ENCODE peak calls at places on chromosome 3, in seven cellular contexts. U is astrocyte of the spinal cord, X is MCF 10A, Z is endothelial cell, I is HTR-8/SVneo, N is NCI-H1092 treated with DMSO at 0.1 percent for 48 hours, D is Daoy. L is an unnamed sample.
A peak's percentile ranks its signal among the peaks of the same experiment; 100 is the strongest.

GRCh38 chr3:94184781-94185180 is 121.9 kb downstream of the NSUN3 start:
- DNase-seq in I (no peak), U (peak; percentile 10), Z (no peak), X (peak; percentile 21), D (no peak), N (no peak), L (peak; percentile 23)

GRCh38 chr3:124846189-124846588 is 41.0 kb downstream of the ITGB5 start:
- DNase-seq in Z (no peak), N (no peak), U (peak; percentile 73), X (peak; percentile 84), D (peak; percentile 51), I (no peak), L (no peak)

GRCh38 chr3:11690863-11691833 is 47.4 kb upstream of the VGLL4 start:
- DNase-seq in I (peak; percentile 55), Z (no peak), X (peak; percentile 9), N (no peak), D (no peak), U (peak; percentile 24), L (no peak)

GRCh38 chr3:71724584-71725278 is 471 bp downstream of the EIF4E3 start:
- DNase-seq in U (no peak), N (no peak), X (peak; percentile 17), D (peak; percentile 23), Z (peak; percentile 37), I (peak; percentile 27), L (peak; percentile 29)

GRCh38 chr3:96813134-96813819 is 1.1 kb upstream of the EPHA6 start:
- DNase-seq in U (peak; percentile 73), N (peak; percentile 79), X (peak; percentile 84), I (peak; percentile 67), D (peak; percentile 33), Z (peak; percentile 93), L (no peak)

GRCh38 chr3:112126501-112126900 is 6.5 kb downstream of the GCSAM start:
- DNase-seq in X (no peak), N (no peak), Z (no peak), D (peak; percentile 10), U (no peak), I (peak; percentile 23), L (no peak)

GRCh38 chr3:188389711-188390346 is 235.9 kb downstream of the LPP start:
- DNase-seq in Z (no peak), U (no peak), N (no peak), D (no peak), I (no peak), X (peak; percentile 48), L (no peak)

GRCh38 chr3:53045784-53046170 is at the start of gene SFMBT1:
- DNase-seq in D (peak; percentile 78), N (peak; percentile 21), U (peak; percentile 25), X (peak; percentile 46), Z (peak; percentile 64), I (peak; percentile 83), L (peak; percentile 74)

L was measured in RKO.